ENCODE peak calls at places on chromosome 19, in ten cellular contexts. One of them, this sample, is unnamed.

GRCh38 chr19:16886305-16886880 is 2.4 kb upstream of the F2RL3 start:
- DNase-seq in lower lobe of right lung: peak; percentile 84
- DNase-seq in LNCaP clone FGC: no peak
- DNase-seq in heart left ventricle: peak; percentile 66
- DNase-seq in cardiac fibroblast: peak; percentile 81
- DNase-seq in CD4-positive, alpha-beta T cell: no peak
- DNase-seq in heart right ventricle: peak; percentile 81
- DNase-seq in sigmoid colon: peak; percentile 81
- DNase-seq in psoas muscle: peak; percentile 55
- DNase-seq in left lung: peak; percentile 84
- DNase-seq in this sample: no peak

GRCh38 chr19:54100560-54100959 is at the start of gene OSCAR:
- DNase-seq in lower lobe of right lung: peak; percentile 66
- DNase-seq in LNCaP clone FGC: no peak
- DNase-seq in heart left ventricle: no peak
- DNase-seq in cardiac fibroblast: no peak
- DNase-seq in CD4-positive, alpha-beta T cell: no peak
- DNase-seq in heart right ventricle: no peak
- DNase-seq in sigmoid colon: no peak
- DNase-seq in psoas muscle: no peak
- DNase-seq in left lung: peak; percentile 83
- DNase-seq in this sample: no peak

GRCh38 chr19:21856751-21857150 is 20.8 kb upstream of the ZNF43 start:
- DNase-seq in lower lobe of right lung: no peak
- DNase-seq in LNCaP clone FGC: no peak
- DNase-seq in heart left ventricle: no peak
- DNase-seq in cardiac fibroblast: no peak
- DNase-seq in CD4-positive, alpha-beta T cell: no peak
- DNase-seq in heart right ventricle: no peak
- DNase-seq in sigmoid colon: no peak
- DNase-seq in psoas muscle: no peak
- DNase-seq in left lung: no peak
- DNase-seq in this sample: no peak

GRCh38 chr19:16366433-16367268 is 42.0 kb downstream of the KLF2 start:
- DNase-seq in lower lobe of right lung: peak; percentile 51
- DNase-seq in LNCaP clone FGC: no peak
- DNase-seq in heart left ventricle: no peak
- DNase-seq in cardiac fibroblast: no peak
- DNase-seq in CD4-positive, alpha-beta T cell: peak; percentile 44
- DNase-seq in heart right ventricle: no peak
- DNase-seq in sigmoid colon: peak; percentile 48
- DNase-seq in psoas muscle: no peak
- DNase-seq in left lung: peak; percentile 70
- DNase-seq in this sample: peak; percentile 59

GRCh38 chr19:48569814-48570213 is 17.8 kb downstream of the SULT2B1 start:
- DNase-seq in lower lobe of right lung: no peak
- DNase-seq in LNCaP clone FGC: no peak
- DNase-seq in heart left ventricle: no peak
- DNase-seq in cardiac fibroblast: no peak
- DNase-seq in CD4-positive, alpha-beta T cell: no peak
- DNase-seq in heart right ventricle: no peak
- DNase-seq in sigmoid colon: no peak
- DNase-seq in psoas muscle: no peak
- DNase-seq in left lung: no peak
- DNase-seq in this sample: no peak

GRCh38 chr19:18418725-18419194 is 438 bp upstream of the SSBP4 start:
- DNase-seq in lower lobe of right lung: peak; percentile 77
- DNase-seq in LNCaP clone FGC: no peak
- DNase-seq in heart left ventricle: peak; percentile 56
- DNase-seq in cardiac fibroblast: peak; percentile 45
- DNase-seq in CD4-positive, alpha-beta T cell: no peak
- DNase-seq in heart right ventricle: no peak
- DNase-seq in sigmoid colon: no peak
- DNase-seq in psoas muscle: peak; percentile 56
- DNase-seq in left lung: peak; percentile 86
- DNase-seq in this sample: no peak

GRCh38 chr19:45782162-45782623 is at the start of gene DMPK:
- DNase-seq in lower lobe of right lung: no peak
- DNase-seq in LNCaP clone FGC: no peak
- DNase-seq in heart left ventricle: peak; percentile 77
- DNase-seq in cardiac fibroblast: no peak
- DNase-seq in CD4-positive, alpha-beta T cell: no peak
- DNase-seq in heart right ventricle: peak; percentile 76
- DNase-seq in sigmoid colon: peak; percentile 84
- DNase-seq in psoas muscle: peak; percentile 74
- DNase-seq in left lung: peak; percentile 75
- DNase-seq in this sample: no peak

GRCh38 chr19:48878219-48879024 is 6.2 kb downstream of the PPP1R15A start:
- DNase-seq in lower lobe of right lung: peak; percentile 66
- DNase-seq in LNCaP clone FGC: no peak
- DNase-seq in heart left ventricle: peak; percentile 74
- DNase-seq in cardiac fibroblast: peak; percentile 61
- DNase-seq in CD4-positive, alpha-beta T cell: no peak
- DNase-seq in heart right ventricle: no peak
- DNase-seq in sigmoid colon: no peak
- DNase-seq in psoas muscle: no peak
- DNase-seq in left lung: no peak
- DNase-seq in this sample: no peak

GRCh38 chr19:38115264-38115802 is 108.7 kb downstream of the DPF1 start:
- DNase-seq in lower lobe of right lung: no peak
- DNase-seq in LNCaP clone FGC: no peak
- DNase-seq in heart left ventricle: no peak
- DNase-seq in cardiac fibroblast: no peak
- DNase-seq in CD4-positive, alpha-beta T cell: no peak
- DNase-seq in heart right ventricle: no peak
- DNase-seq in sigmoid colon: no peak
- DNase-seq in psoas muscle: no peak
- DNase-seq in left lung: no peak
- DNase-seq in this sample: no peak

GRCh38 chr19:31253816-31254551 is 95.3 kb downstream of the TSHZ3 start:
- DNase-seq in lower lobe of right lung: no peak
- DNase-seq in LNCaP clone FGC: no peak
- DNase-seq in heart left ventricle: no peak
- DNase-seq in cardiac fibroblast: peak; percentile 35
- DNase-seq in CD4-positive, alpha-beta T cell: no peak
- DNase-seq in heart right ventricle: no peak
- DNase-seq in sigmoid colon: no peak
- DNase-seq in psoas muscle: peak; percentile 37
- DNase-seq in left lung: no peak
- DNase-seq in this sample: no peak

GRCh38 chr19:13763300-13763699 is 1.0 kb upstream of the MRI1 start:
- DNase-seq in lower lobe of right lung: no peak
- DNase-seq in LNCaP clone FGC: no peak
- DNase-seq in heart left ventricle: no peak
- DNase-seq in cardiac fibroblast: no peak
- DNase-seq in CD4-positive, alpha-beta T cell: no peak
- DNase-seq in heart right ventricle: no peak
- DNase-seq in sigmoid colon: no peak
- DNase-seq in psoas muscle: no peak
- DNase-seq in left lung: no peak
- DNase-seq in this sample: no peak

GRCh38 chr19:15113245-15114152 is 6.3 kb downstream of the SYDE1 start:
- DNase-seq in lower lobe of right lung: no peak
- DNase-seq in LNCaP clone FGC: no peak
- DNase-seq in heart left ventricle: no peak
- DNase-seq in cardiac fibroblast: no peak
- DNase-seq in CD4-positive, alpha-beta T cell: no peak
- DNase-seq in heart right ventricle: no peak
- DNase-seq in sigmoid colon: no peak
- DNase-seq in psoas muscle: peak; percentile 25
- DNase-seq in left lung: peak; percentile 81
- DNase-seq in this sample: no peak

GRCh38 chr19:4624733-4625362 is 14.5 kb upstream of the TNFAIP8L1 start:
- DNase-seq in lower lobe of right lung: no peak
- DNase-seq in LNCaP clone FGC: no peak
- DNase-seq in heart left ventricle: no peak
- DNase-seq in cardiac fibroblast: no peak
- DNase-seq in CD4-positive, alpha-beta T cell: no peak
- DNase-seq in heart right ventricle: no peak
- DNase-seq in sigmoid colon: no peak
- DNase-seq in psoas muscle: no peak
- DNase-seq in left lung: no peak
- DNase-seq in this sample: no peak
- TF ChIP-seq CTCF in lower lobe of right lung: no peak
- TF ChIP-seq CTCF in LNCaP clone FGC: peak; percentile 12
- TF ChIP-seq CTCF in heart left ventricle: no peak
- TF ChIP-seq CTCF in cardiac fibroblast: peak; percentile 40
- TF ChIP-seq CTCF in CD4-positive, alpha-beta T cell: no peak
- TF ChIP-seq CTCF in heart right ventricle: no peak
- TF ChIP-seq CTCF in sigmoid colon: no peak
- TF ChIP-seq CTCF in psoas muscle: peak; percentile 10
- TF ChIP-seq CTCF in left lung: no peak
- TF ChIP-seq CTCF in this sample: no peak

DNA sequence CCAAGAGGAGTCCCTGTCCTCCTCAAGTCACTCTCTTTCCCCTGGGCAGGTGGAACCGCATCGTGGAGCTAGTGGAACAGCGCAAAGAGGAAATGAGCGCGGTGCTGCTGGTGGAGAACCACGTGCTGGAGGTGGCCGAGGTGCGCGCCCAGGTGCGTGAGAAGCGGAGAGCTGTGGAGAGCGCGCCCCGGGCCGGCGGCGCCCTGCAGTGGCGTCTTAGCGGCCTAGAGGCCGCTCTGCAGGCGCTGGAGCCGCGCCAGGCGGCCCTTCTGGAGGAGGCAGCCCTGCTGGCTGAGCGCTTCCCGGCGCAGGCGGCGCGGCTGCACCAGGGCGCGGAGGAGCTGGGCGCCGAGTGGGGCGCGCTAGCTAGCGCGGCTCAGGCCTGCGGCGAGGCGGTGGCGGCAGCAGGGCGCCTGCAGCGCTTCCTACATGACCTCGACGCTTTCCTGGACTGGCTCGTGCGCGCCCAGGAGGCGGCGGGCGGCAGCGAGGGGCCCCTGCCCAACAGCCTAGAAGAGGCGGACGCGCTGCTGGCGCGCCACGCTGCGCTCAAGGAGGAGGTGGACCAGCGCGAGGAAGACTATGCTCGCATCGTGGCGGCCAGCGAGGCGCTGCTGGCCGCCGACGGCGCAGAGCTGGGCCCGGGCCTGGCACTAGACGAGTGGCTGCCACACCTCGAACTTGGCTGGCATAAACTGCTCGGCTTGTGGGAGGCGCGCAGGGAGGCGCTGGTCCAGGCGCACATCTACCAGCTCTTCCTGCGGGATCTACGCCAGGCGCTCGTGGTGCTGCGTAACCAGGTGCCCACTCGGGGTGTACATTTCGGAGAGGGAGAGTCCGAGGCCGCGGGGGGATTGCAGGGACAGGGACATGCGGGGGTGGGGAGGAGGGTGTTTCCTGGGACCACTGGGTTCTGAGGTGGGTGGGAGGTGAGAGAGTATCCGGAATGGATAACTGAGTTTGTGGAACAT is 52.8 kb downstream of the SPTBN4 start:
- DNase-seq in lower lobe of right lung: no peak
- DNase-seq in LNCaP clone FGC: no peak
- DNase-seq in heart left ventricle: no peak
- DNase-seq in cardiac fibroblast: peak; percentile 61
- DNase-seq in CD4-positive, alpha-beta T cell: no peak
- DNase-seq in heart right ventricle: peak; percentile 33
- DNase-seq in sigmoid colon: no peak
- DNase-seq in psoas muscle: no peak
- DNase-seq in left lung: peak; percentile 75
- DNase-seq in this sample: no peak
- TF ChIP-seq CTCF in lower lobe of right lung: no peak
- TF ChIP-seq CTCF in LNCaP clone FGC: no peak
- TF ChIP-seq CTCF in heart left ventricle: no peak
- TF ChIP-seq CTCF in cardiac fibroblast: no peak
- TF ChIP-seq CTCF in CD4-positive, alpha-beta T cell: no peak
- TF ChIP-seq CTCF in heart right ventricle: no peak
- TF ChIP-seq CTCF in sigmoid colon: no peak
- TF ChIP-seq CTCF in psoas muscle: no peak
- TF ChIP-seq CTCF in left lung: no peak
- TF ChIP-seq CTCF in this sample: no peak

DNA sequence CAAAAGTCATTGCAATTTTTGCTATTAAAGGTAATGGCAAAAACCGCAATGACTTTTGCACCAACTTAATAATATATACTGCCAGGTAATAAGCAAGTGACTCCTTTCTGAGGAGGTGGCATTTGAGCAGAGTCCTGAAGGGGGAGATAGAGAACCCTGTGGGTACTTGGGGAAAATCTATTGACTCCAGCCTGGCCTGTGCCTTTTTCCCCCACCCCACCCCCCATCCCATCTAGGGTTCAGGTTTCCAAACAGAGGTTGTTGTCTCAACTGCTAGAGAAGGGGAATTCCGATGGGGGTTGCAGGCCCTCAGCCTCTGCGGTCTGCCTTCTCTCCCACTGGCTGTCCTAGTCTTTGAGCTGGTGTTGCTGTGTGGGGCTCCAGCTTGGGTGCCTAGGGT is 11.5 kb downstream of the S1PR2 start:
- DNase-seq in lower lobe of right lung: no peak
- DNase-seq in LNCaP clone FGC: no peak
- DNase-seq in heart left ventricle: no peak
- DNase-seq in cardiac fibroblast: no peak
- DNase-seq in CD4-positive, alpha-beta T cell: peak; percentile 38
- DNase-seq in heart right ventricle: no peak
- DNase-seq in sigmoid colon: no peak
- DNase-seq in psoas muscle: no peak
- DNase-seq in left lung: no peak
- DNase-seq in this sample: no peak
- TF ChIP-seq CTCF in lower lobe of right lung: peak; percentile 18
- TF ChIP-seq CTCF in LNCaP clone FGC: no peak
- TF ChIP-seq CTCF in heart left ventricle: no peak
- TF ChIP-seq CTCF in cardiac fibroblast: peak; percentile 53
- TF ChIP-seq CTCF in CD4-positive, alpha-beta T cell: peak; percentile 33
- TF ChIP-seq CTCF in heart right ventricle: peak; percentile 9
- TF ChIP-seq CTCF in sigmoid colon: peak; percentile 9
- TF ChIP-seq CTCF in psoas muscle: no peak
- TF ChIP-seq CTCF in left lung: no peak
- TF ChIP-seq CTCF in this sample: no peak

GRCh38 chr19:35621708-35622107 is 7.1 kb upstream of the RBM42 start:
- DNase-seq in lower lobe of right lung: no peak
- DNase-seq in LNCaP clone FGC: no peak
- DNase-seq in heart left ventricle: no peak
- DNase-seq in cardiac fibroblast: no peak
- DNase-seq in CD4-positive, alpha-beta T cell: no peak
- DNase-seq in heart right ventricle: no peak
- DNase-seq in sigmoid colon: no peak
- DNase-seq in psoas muscle: no peak
- DNase-seq in left lung: no peak
- DNase-seq in this sample: no peak

GRCh38 chr19:35619290-35619923 is 6.9 kb downstream of the HAUS5 start:
- DNase-seq in lower lobe of right lung: no peak
- DNase-seq in LNCaP clone FGC: no peak
- DNase-seq in heart left ventricle: no peak
- DNase-seq in cardiac fibroblast: no peak
- DNase-seq in CD4-positive, alpha-beta T cell: no peak
- DNase-seq in heart right ventricle: no peak
- DNase-seq in sigmoid colon: no peak
- DNase-seq in psoas muscle: no peak
- DNase-seq in left lung: no peak
- DNase-seq in this sample: no peak

GRCh38 chr19:35620001-35620400 is 7.5 kb downstream of the HAUS5 start:
- DNase-seq in lower lobe of right lung: no peak
- DNase-seq in LNCaP clone FGC: no peak
- DNase-seq in heart left ventricle: no peak
- DNase-seq in cardiac fibroblast: no peak
- DNase-seq in CD4-positive, alpha-beta T cell: no peak
- DNase-seq in heart right ventricle: no peak
- DNase-seq in sigmoid colon: no peak
- DNase-seq in psoas muscle: no peak
- DNase-seq in left lung: no peak
- DNase-seq in this sample: no peak

GRCh38 chr19:35615036-35615435 is 2.5 kb downstream of the HAUS5 start:
- DNase-seq in lower lobe of right lung: no peak
- DNase-seq in LNCaP clone FGC: no peak
- DNase-seq in heart left ventricle: no peak
- DNase-seq in cardiac fibroblast: no peak
- DNase-seq in CD4-positive, alpha-beta T cell: no peak
- DNase-seq in heart right ventricle: no peak
- DNase-seq in sigmoid colon: no peak
- DNase-seq in psoas muscle: no peak
- DNase-seq in left lung: no peak
- DNase-seq in this sample: no peak

GRCh38 chr19:35618857-35619256 is 6.3 kb downstream of the HAUS5 start:
- DNase-seq in lower lobe of right lung: no peak
- DNase-seq in LNCaP clone FGC: no peak
- DNase-seq in heart left ventricle: no peak
- DNase-seq in cardiac fibroblast: no peak
- DNase-seq in CD4-positive, alpha-beta T cell: no peak
- DNase-seq in heart right ventricle: no peak
- DNase-seq in sigmoid colon: no peak
- DNase-seq in psoas muscle: no peak
- DNase-seq in left lung: no peak
- DNase-seq in this sample: no peak
- TF ChIP-seq CTCF in lower lobe of right lung: no peak
- TF ChIP-seq CTCF in LNCaP clone FGC: no peak
- TF ChIP-seq CTCF in heart left ventricle: no peak
- TF ChIP-seq CTCF in cardiac fibroblast: no peak
- TF ChIP-seq CTCF in CD4-positive, alpha-beta T cell: no peak
- TF ChIP-seq CTCF in heart right ventricle: no peak
- TF ChIP-seq CTCF in sigmoid colon: no peak
- TF ChIP-seq CTCF in psoas muscle: no peak
- TF ChIP-seq CTCF in left lung: no peak
- TF ChIP-seq CTCF in this sample: no peak

This sample was measured in activated B cell treated with CpG ODN at 0.5 μM for 24 hours.